ENCODE peak calls at places on chromosomes 11 and 22, in six cellular contexts. One of them, this sample, is unnamed.

GRCh38 chr22:26314656-26315055 is 114.4 kb upstream of the ASPHD2 start:
- DNase-seq in Panc1: no peak
- DNase-seq in fibroblast of lung: no peak
- DNase-seq in foreskin fibroblast: no peak
- DNase-seq in lower lobe of right lung: no peak
- DNase-seq in foreskin keratinocyte: no peak
- DNase-seq in this sample: no peak

GRCh38 chr22:27718186-27719032 is 83.1 kb downstream of the MN1 start:
- DNase-seq in Panc1: peak
- DNase-seq in fibroblast of lung: peak
- DNase-seq in foreskin fibroblast: peak
- DNase-seq in lower lobe of right lung: peak
- DNase-seq in foreskin keratinocyte: peak
- DNase-seq in this sample: peak

GRCh38 chr11:130650456-130651068 is 202.1 kb downstream of the ADAMTS15 start:
- DNase-seq in Panc1: no peak
- DNase-seq in fibroblast of lung: no peak
- DNase-seq in foreskin fibroblast: peak
- DNase-seq in lower lobe of right lung: no peak
- DNase-seq in foreskin keratinocyte: peak
- DNase-seq in this sample: no peak

GRCh38 chr11:78199653-78200015 is 10.9 kb downstream of the USP35 start:
- DNase-seq in Panc1: no peak
- DNase-seq in fibroblast of lung: no peak
- DNase-seq in foreskin fibroblast: no peak
- DNase-seq in lower lobe of right lung: no peak
- DNase-seq in foreskin keratinocyte: no peak
- DNase-seq in this sample: no peak

GRCh38 chr22:50702821-50703725 is 30.4 kb downstream of the SHANK3 start:
- DNase-seq in Panc1: no peak
- DNase-seq in fibroblast of lung: no peak
- DNase-seq in foreskin fibroblast: no peak
- DNase-seq in lower lobe of right lung: peak
- DNase-seq in foreskin keratinocyte: no peak
- DNase-seq in this sample: no peak

GRCh38 chr11:79367844-79368243 is 73.0 kb downstream of the TENM4 start:
- DNase-seq in Panc1: no peak
- DNase-seq in fibroblast of lung: no peak
- DNase-seq in foreskin fibroblast: no peak
- DNase-seq in lower lobe of right lung: no peak
- DNase-seq in foreskin keratinocyte: no peak
- DNase-seq in this sample: no peak

GRCh38 chr11:1297576-1298473 is 11.6 kb downstream of the TOLLIP start:
- DNase-seq in Panc1: no peak
- DNase-seq in fibroblast of lung: no peak
- DNase-seq in foreskin fibroblast: no peak
- DNase-seq in lower lobe of right lung: peak
- DNase-seq in foreskin keratinocyte: no peak
- DNase-seq in this sample: no peak

GRCh38 chr11:65505434-65506315 is 6.8 kb downstream of the MALAT1 start:
- DNase-seq in Panc1: no peak
- DNase-seq in fibroblast of lung: peak
- DNase-seq in foreskin fibroblast: peak
- DNase-seq in lower lobe of right lung: no peak
- DNase-seq in foreskin keratinocyte: peak
- DNase-seq in this sample: peak

GRCh38 chr11:44927174-44927661 is 23.5 kb downstream of the TP53I11 start:
- DNase-seq in Panc1: peak
- DNase-seq in fibroblast of lung: peak
- DNase-seq in foreskin fibroblast: peak
- DNase-seq in lower lobe of right lung: peak
- DNase-seq in foreskin keratinocyte: no peak
- DNase-seq in this sample: peak

GRCh38 chr11:78812513-78813293 is 238.0 kb upstream of the NARS2 start:
- DNase-seq in Panc1: no peak
- DNase-seq in fibroblast of lung: peak
- DNase-seq in foreskin fibroblast: no peak
- DNase-seq in lower lobe of right lung: no peak
- DNase-seq in foreskin keratinocyte: peak
- DNase-seq in this sample: no peak

GRCh38 chr11:104073950-104074349 is 37.5 kb downstream of the DDI1 start:
- DNase-seq in Panc1: no peak
- DNase-seq in fibroblast of lung: no peak
- DNase-seq in foreskin fibroblast: peak
- DNase-seq in lower lobe of right lung: no peak
- DNase-seq in foreskin keratinocyte: peak
- DNase-seq in this sample: no peak

GRCh38 chr11:120974980-120975379 is 48.9 kb upstream of the TBCEL start:
- DNase-seq in Panc1: no peak
- DNase-seq in fibroblast of lung: no peak
- DNase-seq in foreskin fibroblast: no peak
- DNase-seq in lower lobe of right lung: no peak
- DNase-seq in foreskin keratinocyte: no peak
- DNase-seq in this sample: no peak

GRCh38 chr22:40331706-40332105 is 14.6 kb upstream of the ADSL start:
- DNase-seq in Panc1: no peak
- DNase-seq in fibroblast of lung: no peak
- DNase-seq in foreskin fibroblast: no peak
- DNase-seq in lower lobe of right lung: no peak
- DNase-seq in foreskin keratinocyte: no peak
- DNase-seq in this sample: no peak

GRCh38 chr11:69166186-69167115 is 10.7 kb downstream of the SMIM38 start:
- DNase-seq in Panc1: peak
- DNase-seq in fibroblast of lung: peak
- DNase-seq in foreskin fibroblast: peak
- DNase-seq in lower lobe of right lung: no peak
- DNase-seq in foreskin keratinocyte: peak
- DNase-seq in this sample: no peak

GRCh38 chr22:49724030-49724892 is 103.4 kb downstream of the BRD1 start:
- DNase-seq in Panc1: no peak
- DNase-seq in fibroblast of lung: no peak
- DNase-seq in foreskin fibroblast: no peak
- DNase-seq in lower lobe of right lung: no peak
- DNase-seq in foreskin keratinocyte: no peak
- DNase-seq in this sample: no peak

GRCh38 chr11:113184498-113184897 is 129.9 kb upstream of the TTC12 start:
- DNase-seq in Panc1: peak
- DNase-seq in fibroblast of lung: peak
- DNase-seq in foreskin fibroblast: peak
- DNase-seq in lower lobe of right lung: no peak
- DNase-seq in foreskin keratinocyte: peak
- DNase-seq in this sample: no peak

GRCh38 chr11:123145220-123145619 is 49.8 kb downstream of the CLMP start:
- DNase-seq in Panc1: peak
- DNase-seq in fibroblast of lung: peak
- DNase-seq in foreskin fibroblast: peak
- DNase-seq in lower lobe of right lung: no peak
- DNase-seq in foreskin keratinocyte: peak
- DNase-seq in this sample: no peak

GRCh38 chr22:27668828-27669797 is 132.4 kb downstream of the MN1 start:
- DNase-seq in Panc1: no peak
- DNase-seq in fibroblast of lung: peak
- DNase-seq in foreskin fibroblast: peak
- DNase-seq in lower lobe of right lung: peak
- DNase-seq in foreskin keratinocyte: peak
- DNase-seq in this sample: no peak

DNA sequence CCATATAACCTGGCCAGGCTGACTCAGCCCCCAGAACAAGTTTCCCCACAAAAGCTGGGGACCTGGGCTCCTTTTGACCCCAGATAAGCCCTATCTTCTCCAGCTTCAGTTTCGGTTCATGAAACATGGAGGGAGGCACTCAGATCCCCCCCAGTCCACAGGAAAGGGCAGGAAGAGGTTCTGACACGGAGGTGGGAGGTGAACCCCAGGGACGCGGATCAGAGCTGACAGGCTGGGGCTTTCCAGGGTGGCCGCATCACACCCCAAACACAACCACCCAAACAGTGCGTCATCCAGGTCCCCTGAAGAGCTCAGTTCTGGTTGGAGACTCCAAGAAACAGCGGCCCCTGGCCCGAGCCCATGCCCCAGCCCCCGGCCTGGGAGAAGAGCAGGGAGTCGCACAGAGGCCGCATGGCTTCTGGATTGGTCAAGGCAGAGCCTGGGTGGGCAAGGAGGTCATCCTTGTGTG is 44.3 kb upstream of the A4GALT start:
- DNase-seq in Panc1: no peak
- DNase-seq in fibroblast of lung: no peak
- DNase-seq in foreskin fibroblast: no peak
- DNase-seq in lower lobe of right lung: no peak
- DNase-seq in foreskin keratinocyte: no peak
- DNase-seq in this sample: no peak
- TF ChIP-seq CTCF in Panc1: no peak
- TF ChIP-seq CTCF in fibroblast of lung: no peak
- TF ChIP-seq CTCF in foreskin fibroblast: no peak
- TF ChIP-seq CTCF in lower lobe of right lung: no peak
- TF ChIP-seq CTCF in foreskin keratinocyte: no peak
- TF ChIP-seq CTCF in this sample: no peak

DNA sequence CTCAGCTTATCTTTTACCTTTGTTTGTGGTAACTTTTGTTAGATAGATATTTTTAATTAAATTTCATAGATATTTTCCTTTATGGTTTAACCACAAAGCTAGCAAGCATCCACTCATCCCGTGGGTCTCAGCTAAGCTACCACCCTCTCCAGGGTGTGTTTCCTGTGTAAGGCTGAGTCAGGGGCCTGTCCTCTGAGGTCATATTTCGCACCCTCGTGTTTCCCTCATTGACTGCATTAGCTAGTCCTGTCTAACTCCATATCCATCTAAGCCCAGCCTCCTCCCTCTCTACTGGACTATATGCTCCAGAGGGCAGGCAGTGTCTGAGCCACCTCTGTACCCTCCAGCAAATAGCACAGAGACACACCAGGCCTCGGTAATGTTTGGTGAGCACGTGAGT is 16.7 kb downstream of the XRRA1 start:
- DNase-seq in Panc1: no peak
- DNase-seq in fibroblast of lung: peak
- DNase-seq in foreskin fibroblast: peak
- DNase-seq in lower lobe of right lung: no peak
- DNase-seq in foreskin keratinocyte: peak
- DNase-seq in this sample: no peak
- TF ChIP-seq CTCF in Panc1: no peak
- TF ChIP-seq CTCF in fibroblast of lung: no peak
- TF ChIP-seq CTCF in foreskin fibroblast: no peak
- TF ChIP-seq CTCF in lower lobe of right lung: no peak
- TF ChIP-seq CTCF in foreskin keratinocyte: no peak
- TF ChIP-seq CTCF in this sample: no peak

DNA sequence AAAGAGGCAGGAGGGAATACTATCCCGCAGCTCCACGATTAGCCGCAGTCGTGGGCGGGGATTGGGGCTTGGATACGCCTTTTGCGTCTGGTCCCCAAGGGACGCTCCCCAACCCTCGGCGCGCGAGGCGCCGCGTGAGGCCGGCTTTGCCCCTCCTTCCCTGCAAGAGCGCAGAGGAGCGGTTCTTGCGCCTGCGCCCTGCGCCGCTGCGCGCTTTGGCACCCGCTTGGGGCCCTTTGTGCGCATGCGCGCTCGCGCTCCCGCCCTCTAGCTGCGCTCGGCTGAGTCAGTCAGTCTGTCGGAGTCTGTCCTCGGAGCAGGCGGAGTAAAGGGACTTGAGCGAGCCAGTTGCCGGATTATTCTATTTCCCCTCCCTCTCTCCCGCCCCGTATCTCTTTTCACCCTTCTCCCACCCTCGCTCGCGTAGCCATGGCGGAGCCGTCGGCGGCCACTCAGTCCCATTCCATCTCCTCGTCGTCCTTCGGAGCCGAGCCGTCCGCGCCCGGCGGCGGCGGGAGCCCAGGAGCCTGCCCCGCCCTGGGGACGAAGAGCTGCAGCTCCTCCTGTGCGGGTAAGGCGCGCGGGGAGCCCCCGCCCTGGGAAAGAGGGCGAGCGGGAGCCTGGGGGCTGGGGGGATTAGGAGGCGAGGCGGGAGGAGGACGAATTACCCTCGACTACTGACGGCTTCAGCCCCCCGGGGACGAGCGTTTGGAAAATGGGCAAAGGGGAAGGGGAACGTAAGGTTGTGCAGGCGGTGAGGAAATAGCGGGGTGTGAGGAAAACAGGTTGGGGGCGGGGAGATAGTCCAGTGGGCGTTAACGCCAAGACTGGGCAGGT is at the start of gene RTN3:
- DNase-seq in Panc1: peak
- DNase-seq in fibroblast of lung: peak
- DNase-seq in foreskin fibroblast: peak
- DNase-seq in lower lobe of right lung: peak
- DNase-seq in foreskin keratinocyte: peak
- DNase-seq in this sample: peak
- TF ChIP-seq CTCF in Panc1: no peak
- TF ChIP-seq CTCF in fibroblast of lung: no peak
- TF ChIP-seq CTCF in foreskin fibroblast: no peak
- TF ChIP-seq CTCF in lower lobe of right lung: no peak
- TF ChIP-seq CTCF in foreskin keratinocyte: peak
- TF ChIP-seq CTCF in this sample: no peak

GRCh38 chr11:2375341-2375853 is 1.7 kb upstream of the CD81 start:
- DNase-seq in Panc1: no peak
- DNase-seq in fibroblast of lung: no peak
- DNase-seq in foreskin fibroblast: no peak
- DNase-seq in lower lobe of right lung: peak
- DNase-seq in foreskin keratinocyte: no peak
- DNase-seq in this sample: no peak
- TF ChIP-seq CTCF in Panc1: no peak
- TF ChIP-seq CTCF in fibroblast of lung: no peak
- TF ChIP-seq CTCF in foreskin fibroblast: no peak
- TF ChIP-seq CTCF in lower lobe of right lung: no peak
- TF ChIP-seq CTCF in foreskin keratinocyte: no peak
- TF ChIP-seq CTCF in this sample: no peak

GRCh38 chr11:73530109-73530508 is 67.8 kb downstream of the FAM168A start:
- DNase-seq in Panc1: no peak
- DNase-seq in fibroblast of lung: no peak
- DNase-seq in foreskin fibroblast: no peak
- DNase-seq in lower lobe of right lung: no peak
- DNase-seq in foreskin keratinocyte: no peak
- DNase-seq in this sample: no peak
- TF ChIP-seq CTCF in Panc1: peak
- TF ChIP-seq CTCF in fibroblast of lung: peak
- TF ChIP-seq CTCF in foreskin fibroblast: peak
- TF ChIP-seq CTCF in lower lobe of right lung: peak
- TF ChIP-seq CTCF in foreskin keratinocyte: peak
- TF ChIP-seq CTCF in this sample: no peak

GRCh38 chr11:76856111-76856510 is 4.6 kb upstream of the ACER3 start:
- DNase-seq in Panc1: no peak
- DNase-seq in fibroblast of lung: peak
- DNase-seq in foreskin fibroblast: no peak
- DNase-seq in lower lobe of right lung: no peak
- DNase-seq in foreskin keratinocyte: no peak
- DNase-seq in this sample: no peak

GRCh38 chr11:76854709-76855108 is 6.0 kb upstream of the ACER3 start:
- DNase-seq in Panc1: no peak
- DNase-seq in fibroblast of lung: no peak
- DNase-seq in foreskin fibroblast: no peak
- DNase-seq in lower lobe of right lung: no peak
- DNase-seq in foreskin keratinocyte: no peak
- DNase-seq in this sample: no peak

GRCh38 chr11:76846441-76846840 is 14.3 kb upstream of the ACER3 start:
- DNase-seq in Panc1: no peak
- DNase-seq in fibroblast of lung: no peak
- DNase-seq in foreskin fibroblast: no peak
- DNase-seq in lower lobe of right lung: no peak
- DNase-seq in foreskin keratinocyte: no peak
- DNase-seq in this sample: no peak

GRCh38 chr11:76849376-76849775 is 11.3 kb upstream of the ACER3 start:
- DNase-seq in Panc1: no peak
- DNase-seq in fibroblast of lung: no peak
- DNase-seq in foreskin fibroblast: no peak
- DNase-seq in lower lobe of right lung: no peak
- DNase-seq in foreskin keratinocyte: no peak
- DNase-seq in this sample: no peak

GRCh38 chr11:76850815-76851214 is 9.9 kb upstream of the ACER3 start:
- DNase-seq in Panc1: no peak
- DNase-seq in fibroblast of lung: no peak
- DNase-seq in foreskin fibroblast: peak
- DNase-seq in lower lobe of right lung: no peak
- DNase-seq in foreskin keratinocyte: no peak
- DNase-seq in this sample: no peak
- TF ChIP-seq CTCF in Panc1: no peak
- TF ChIP-seq CTCF in fibroblast of lung: no peak
- TF ChIP-seq CTCF in foreskin fibroblast: no peak
- TF ChIP-seq CTCF in lower lobe of right lung: no peak
- TF ChIP-seq CTCF in foreskin keratinocyte: no peak
- TF ChIP-seq CTCF in this sample: no peak